ENCODE peak calls at places on chromosomes 12 and 14, in ten cellular contexts. F is NCI-H2081; L is RWPE2; V is vagina; G is LoVo; T is stimulated activated CD8-positive, alpha-beta memory T cell treated with anti-CD3 and anti-CD28 coated beads, Interleukin-4, amount 100 ng/mL, for 24 hours; B is stimulated activated CD4-positive, alpha-beta T cell treated with anti-CD3 and anti-CD28 coated beads, Interleukin-2, amount 100 ng/mL, for 24 hours; U is iPS DF 6.9; N is Right ventricle myocardium superior; S is iris pigment epithelial cell. O is an unnamed sample.

GRCh38 chr12:123444396-123445026 is 8.0 kb upstream of the RILPL2 start:
- DNase-seq in F (no peak), L (no peak), V (no peak), G (no peak), T (no peak), B (no peak), U (no peak), N (no peak), S (peak), O (no peak)

GRCh38 chr12:20415641-20416040 is 47.3 kb downstream of the PDE3A start:
- DNase-seq in F (no peak), L (no peak), V (no peak), G (no peak), T (no peak), B (no peak), U (no peak), N (peak), S (no peak), O (no peak)

GRCh38 chr12:14853966-14854365 is 10.6 kb upstream of the ART4 start:
- DNase-seq in F (no peak), L (no peak), V (no peak), G (no peak), T (no peak), B (no peak), U (no peak), N (peak), S (no peak), O (peak)

GRCh38 chr14:94173471-94173884 is 644 bp upstream of the PPP4R4 start:
- DNase-seq in F (no peak), L (peak), V (no peak), G (no peak), T (no peak), B (peak), U (no peak), N (no peak), S (no peak), O (no peak)

GRCh38 chr12:122894173-122895121 is 1.5 kb downstream of the VPS37B start:
- DNase-seq in F (peak), L (no peak), V (no peak), G (peak), T (no peak), B (no peak), U (no peak), N (no peak), S (no peak), O (no peak)

GRCh38 chr12:95244350-95244749 is 26.7 kb downstream of the VEZT start:
- DNase-seq in F (no peak), L (no peak), V (no peak), G (no peak), T (no peak), B (no peak), U (no peak), N (no peak), S (no peak), O (no peak)

GRCh38 chr12:116266631-116267349 is 10.7 kb downstream of the MED13L start:
- DNase-seq in F (no peak), L (no peak), V (no peak), G (no peak), T (no peak), B (no peak), U (no peak), N (no peak), S (peak), O (no peak)

GRCh38 chr14:103313704-103314103 is 20.3 kb upstream of the EIF5 start:
- DNase-seq in F (no peak), L (no peak), V (no peak), G (no peak), T (no peak), B (no peak), U (no peak), N (no peak), S (no peak), O (no peak)

GRCh38 chr14:105487449-105487985 is 831 bp downstream of the CRIP1 start:
- DNase-seq in F (no peak), L (no peak), V (no peak), G (no peak), T (no peak), B (peak), U (no peak), N (peak), S (no peak), O (no peak)

GRCh38 chr14:88605594-88605993 is 42.8 kb downstream of the ZC3H14 start:
- DNase-seq in F (no peak), L (no peak), V (no peak), G (no peak), T (no peak), B (no peak), U (no peak), N (no peak), S (peak), O (no peak)

GRCh38 chr14:64682173-64682710 is 22.0 kb upstream of the PLEKHG3 start:
- DNase-seq in F (no peak), L (no peak), V (no peak), G (no peak), T (no peak), B (no peak), U (no peak), N (peak), S (peak), O (no peak)

GRCh38 chr12:125314051-125314882 is 249.0 kb downstream of the AACS start:
- DNase-seq in F (no peak), L (no peak), V (no peak), G (no peak), T (no peak), B (no peak), U (no peak), N (no peak), S (no peak), O (no peak)

GRCh38 chr14:51873221-51873893 is 12.9 kb downstream of the GNG2 start:
- DNase-seq in F (peak), L (no peak), V (no peak), G (peak), T (no peak), B (peak), U (no peak), N (no peak), S (peak), O (peak)

GRCh38 chr14:61470261-61470953 is 149.0 kb downstream of the PRKCH start:
- DNase-seq in F (peak), L (no peak), V (no peak), G (no peak), T (no peak), B (peak), U (no peak), N (peak), S (peak), O (no peak)

GRCh38 chr12:1848741-1849140 is 28.4 kb downstream of the LRTM2 start:
- DNase-seq in F (no peak), L (no peak), V (no peak), G (no peak), T (no peak), B (no peak), U (no peak), N (no peak), S (no peak), O (no peak)

GRCh38 chr12:100793182-100793581 is 1.4 kb upstream of the ANO4 start:
- DNase-seq in F (no peak), L (no peak), V (no peak), G (peak), T (no peak), B (no peak), U (no peak), N (no peak), S (peak), O (no peak)

GRCh38 chr12:107277850-107278249 is 184.5 kb upstream of the CRY1 start:
- DNase-seq in F (no peak), L (no peak), V (no peak), G (no peak), T (no peak), B (no peak), U (no peak), N (no peak), S (peak), O (no peak)

GRCh38 chr12:40573024-40573423 is 119.2 kb upstream of the CNTN1 start:
- DNase-seq in F (no peak), L (no peak), V (no peak), G (no peak), T (no peak), B (no peak), U (no peak), N (no peak), S (no peak), O (no peak)

GRCh38 chr12:24879644-24880043 is 69.3 kb downstream of the BCAT1 start:
- DNase-seq in F (no peak), L (no peak), V (no peak), G (peak), T (no peak), B (no peak), U (no peak), N (no peak), S (peak), O (no peak)

GRCh38 chr12:53781218-53781801 is 29.5 kb upstream of the CISTR start:
- DNase-seq in F (no peak), L (no peak), V (no peak), G (no peak), T (no peak), B (no peak), U (no peak), N (no peak), S (no peak), O (no peak)

GRCh38 chr14:102907980-102908730 is 14.3 kb upstream of the AMN start:
- DNase-seq in F (no peak), L (no peak), V (no peak), G (no peak), T (no peak), B (no peak), U (no peak), N (peak), S (no peak), O (no peak)

GRCh38 chr12:47296828-47297227 is 217.1 kb upstream of the AMIGO2 start:
- DNase-seq in F (peak), L (no peak), V (no peak), G (no peak), T (no peak), B (no peak), U (no peak), N (no peak), S (no peak), O (peak)

GRCh38 chr14:58465425-58465824 is 37.9 kb downstream of the KIAA0586 start:
- DNase-seq in F (no peak), L (no peak), V (no peak), G (no peak), T (no peak), B (no peak), U (no peak), N (no peak), S (peak), O (no peak)

GRCh38 chr12:93005928-93006654 is 77.0 kb upstream of the EEA1 start:
- DNase-seq in F (no peak), L (no peak), V (no peak), G (no peak), T (no peak), B (no peak), U (no peak), N (no peak), S (no peak), O (no peak)

GRCh38 chr12:104615048-104615561 is 158.4 kb downstream of the CHST11 start:
- DNase-seq in F (no peak), L (no peak), V (no peak), G (no peak), T (no peak), B (no peak), U (no peak), N (peak), S (no peak), O (no peak)

GRCh38 chr12:97875064-97875463 is 412.5 kb downstream of the RMST start:
- DNase-seq in F (no peak), L (no peak), V (no peak), G (no peak), T (no peak), B (no peak), U (no peak), N (no peak), S (no peak), O (no peak)

GRCh38 chr12:5692850-5693249 is 252.2 kb downstream of the ANO2 start:
- DNase-seq in F (no peak), L (no peak), V (no peak), G (no peak), T (no peak), B (no peak), U (no peak), N (no peak), S (no peak), O (no peak)

GRCh38 chr14:100575266-100575995 is 11.8 kb downstream of the BEGAIN start:
- DNase-seq in F (no peak), L (peak), V (no peak), G (no peak), T (no peak), B (no peak), U (no peak), N (peak), S (no peak), O (no peak)

GRCh38 chr12:25491396-25491948 is 61.6 kb downstream of the LMNTD1 start:
- DNase-seq in F (no peak), L (no peak), V (no peak), G (no peak), T (no peak), B (no peak), U (no peak), N (no peak), S (no peak), O (no peak)

GRCh38 chr12:24854908-24855307 is 94.0 kb downstream of the BCAT1 start:
- DNase-seq in F (no peak), L (no peak), V (no peak), G (no peak), T (no peak), B (no peak), U (no peak), N (no peak), S (peak), O (no peak)

GRCh38 chr12:48356041-48356768 is 5.5 kb upstream of the ZNF641 start:
- DNase-seq in F (no peak), L (no peak), V (peak), G (no peak), T (no peak), B (no peak), U (no peak), N (no peak), S (peak), O (no peak)

GRCh38 chr14:104786726-104787675 is 8.5 kb downstream of the AKT1 start:
- DNase-seq in F (no peak), L (no peak), V (no peak), G (no peak), T (no peak), B (no peak), U (no peak), N (no peak), S (no peak), O (no peak)

GRCh38 chr12:107503129-107503850 is 182.3 kb upstream of the PWP1 start:
- DNase-seq in F (no peak), L (no peak), V (no peak), G (no peak), T (no peak), B (no peak), U (no peak), N (no peak), S (no peak), O (no peak)

GRCh38 chr14:92323916-92324818 is 1.2 kb downstream of the SLC24A4 start:
- DNase-seq in F (no peak), L (no peak), V (no peak), G (no peak), T (no peak), B (no peak), U (no peak), N (no peak), S (no peak), O (no peak)

GRCh38 chr12:89439946-89440345 is 84.7 kb downstream of the GALNT4 start:
- DNase-seq in F (no peak), L (no peak), V (no peak), G (no peak), T (no peak), B (no peak), U (no peak), N (no peak), S (peak), O (no peak)

O was measured in NCI-H1930.